ENCODE peak calls at places on chromosomes 1 and 21, in seven cellular contexts. R is sigmoid colon, I is WTC11, C is endothelial cell, M is endodermal cell, G is AG09309, W is nephron progenitor cell. B is an unnamed sample.
A peak's percentile ranks its signal among the peaks of the same experiment; 100 is the strongest.

GRCh38 chr1:24769656-24770651 is 24.7 kb downstream of the CLIC4 start:
- DNase-seq in R (no peak), I (no peak), C (no peak), M (no peak), G (peak; percentile 89), W (no peak), B (peak; percentile 95)

GRCh38 chr1:20499105-20499504 is 8.8 kb downstream of the MUL1 start:
- DNase-seq in R (no peak), I (no peak), C (no peak), M (no peak), G (no peak), W (no peak), B (no peak)

GRCh38 chr1:209319549-209319948 is 264.0 kb upstream of the CAMK1G start:
- DNase-seq in R (no peak), I (no peak), C (no peak), M (no peak), G (no peak), W (no peak), B (no peak)

GRCh38 chr1:21284206-21285137 is 5.8 kb downstream of the ECE1 start:
- DNase-seq in R (no peak), I (no peak), C (no peak), M (no peak), G (no peak), W (no peak), B (no peak)

GRCh38 chr1:56286956-56287355 is 292.4 kb downstream of the PLPP3 start:
- DNase-seq in R (no peak), I (no peak), C (no peak), M (no peak), G (no peak), W (no peak), B (peak; percentile 29)

GRCh38 chr1:67689267-67690017 is 4.4 kb downstream of the GADD45A start:
- DNase-seq in R (no peak), I (no peak), C (no peak), M (no peak), G (no peak), W (no peak), B (no peak)

GRCh38 chr1:224114787-224115175 is 870 bp downstream of the FBXO28 start:
- DNase-seq in R (no peak), I (no peak), C (no peak), M (no peak), G (no peak), W (no peak), B (peak; percentile 9)

GRCh38 chr1:211653907-211654553 is 21.4 kb downstream of the NEK2 start:
- DNase-seq in R (no peak), I (no peak), C (no peak), M (no peak), G (no peak), W (no peak), B (peak; percentile 72)

GRCh38 chr21:21632926-21633325 is 634.7 kb downstream of the NCAM2 start:
- DNase-seq in R (no peak), I (no peak), C (no peak), M (no peak), G (no peak), W (no peak), B (no peak)

GRCh38 chr1:53682881-53683280 is 56.1 kb downstream of the GLIS1 start:
- DNase-seq in R (no peak), I (no peak), C (no peak), M (no peak), G (no peak), W (no peak), B (no peak)

GRCh38 chr1:161285519-161285918 is 24.2 kb downstream of the MPZ start:
- DNase-seq in R (no peak), I (no peak), C (no peak), M (no peak), G (no peak), W (no peak), B (no peak)

GRCh38 chr1:8070381-8070811 is 44.3 kb upstream of the ERRFI1 start:
- DNase-seq in R (no peak), I (no peak), C (no peak), M (no peak), G (no peak), W (no peak), B (no peak)

GRCh38 chr1:96308314-96308713 is 413.3 kb upstream of the PTBP2 start:
- DNase-seq in R (no peak), I (no peak), C (no peak), M (no peak), G (no peak), W (no peak), B (no peak)

GRCh38 chr1:229924639-229925038 is 142.4 kb upstream of the GALNT2 start:
- DNase-seq in R (no peak), I (no peak), C (no peak), M (no peak), G (no peak), W (no peak), B (no peak)

GRCh38 chr1:157955860-157956259 is 37.6 kb upstream of the KIRREL1 start:
- DNase-seq in R (no peak), I (no peak), C (no peak), M (no peak), G (no peak), W (no peak), B (no peak)

GRCh38 chr1:37930246-37931142 is 16.4 kb downstream of the INPP5B start:
- DNase-seq in R (peak; percentile 32), I (no peak), C (no peak), M (no peak), G (no peak), W (no peak), B (peak; percentile 14)

GRCh38 chr1:116483481-116484309 is 87.1 kb downstream of the CD58 start:
- DNase-seq in R (no peak), I (no peak), C (no peak), M (no peak), G (no peak), W (no peak), B (peak; percentile 66)

GRCh38 chr1:82704966-82705365 is 904.2 kb downstream of the ADGRL2 start:
- DNase-seq in R (no peak), I (no peak), C (no peak), M (no peak), G (no peak), W (no peak), B (peak; percentile 8)

GRCh38 chr1:43348809-43349593 is 9.8 kb upstream of the CDC20 start:
- DNase-seq in R (peak; percentile 91), I (peak; percentile 97), C (peak; percentile 84), M (peak; percentile 98), G (no peak), W (peak; percentile 97), B (peak; percentile 72)

GRCh38 chr1:214018605-214019268 is 31.0 kb downstream of the PROX1 start:
- DNase-seq in R (no peak), I (no peak), C (no peak), M (no peak), G (no peak), W (no peak), B (no peak)

GRCh38 chr1:207101720-207102119 is 2.3 kb upstream of the C4BPA start:
- DNase-seq in R (no peak), I (no peak), C (no peak), M (no peak), G (no peak), W (no peak), B (no peak)

GRCh38 chr1:207102146-207102545 is 1.9 kb upstream of the C4BPA start:
- DNase-seq in R (no peak), I (no peak), C (no peak), M (no peak), G (no peak), W (no peak), B (no peak)

GRCh38 chr1:207102659-207103058 is 1.4 kb upstream of the C4BPA start:
- DNase-seq in R (no peak), I (no peak), C (no peak), M (no peak), G (no peak), W (no peak), B (no peak)

GRCh38 chr1:207103892-207104373 is at the start of gene C4BPA:
- DNase-seq in R (no peak), I (no peak), C (no peak), M (no peak), G (no peak), W (no peak), B (no peak)
- TF ChIP-seq CTCF in R (no peak), I (no peak), C (no peak), M (no peak), G (no peak), W (no peak), B (no peak)

DNA sequence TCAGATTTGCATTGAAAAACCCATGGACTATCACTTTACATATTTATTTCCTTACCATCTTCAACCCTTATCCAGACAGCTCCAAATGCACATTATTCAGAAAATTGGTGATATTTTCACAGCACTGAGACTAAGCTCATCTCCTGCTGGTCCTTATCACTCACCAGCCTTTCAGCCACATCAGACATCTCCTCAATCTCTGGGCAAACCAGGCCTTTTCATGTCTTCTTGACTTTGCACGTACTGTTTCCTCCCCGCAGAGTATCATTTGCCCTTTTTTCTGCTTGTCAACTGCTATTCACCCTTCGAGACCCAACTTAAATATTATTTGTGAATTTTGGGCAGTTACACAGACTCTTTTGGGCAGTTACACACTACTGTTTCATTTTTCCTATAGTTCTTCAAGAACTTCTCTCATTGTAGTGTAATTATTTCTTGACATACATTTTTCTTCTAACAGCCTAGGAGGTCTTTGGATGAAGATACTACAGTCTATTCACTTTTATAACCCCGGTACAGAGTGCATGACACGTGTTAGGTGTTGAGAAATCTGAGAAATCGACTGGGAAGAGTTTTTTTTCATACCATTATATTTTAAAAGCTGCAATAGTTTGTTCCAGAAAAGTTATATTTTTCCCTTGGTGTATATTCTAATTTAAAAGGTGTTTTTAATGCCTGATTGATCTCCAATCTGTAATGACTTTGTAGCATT is 98.0 kb downstream of the FGGY start:
- DNase-seq in R (no peak), I (no peak), C (no peak), M (no peak), G (no peak), W (no peak), B (no peak)
- TF ChIP-seq CTCF in R (no peak), I (no peak), C (no peak), M (no peak), G (no peak), W (no peak), B (no peak)

GRCh38 chr1:192477630-192478029 is 97.9 kb upstream of the RGS1 start:
- DNase-seq in R (no peak), I (no peak), C (no peak), M (no peak), G (peak; percentile 16), W (no peak), B (peak; percentile 70)
- TF ChIP-seq CTCF in R (peak; percentile 53), I (no peak), C (no peak), M (peak; percentile 79), G (peak; percentile 40), W (peak; percentile 37), B (peak; percentile 39)

DNA sequence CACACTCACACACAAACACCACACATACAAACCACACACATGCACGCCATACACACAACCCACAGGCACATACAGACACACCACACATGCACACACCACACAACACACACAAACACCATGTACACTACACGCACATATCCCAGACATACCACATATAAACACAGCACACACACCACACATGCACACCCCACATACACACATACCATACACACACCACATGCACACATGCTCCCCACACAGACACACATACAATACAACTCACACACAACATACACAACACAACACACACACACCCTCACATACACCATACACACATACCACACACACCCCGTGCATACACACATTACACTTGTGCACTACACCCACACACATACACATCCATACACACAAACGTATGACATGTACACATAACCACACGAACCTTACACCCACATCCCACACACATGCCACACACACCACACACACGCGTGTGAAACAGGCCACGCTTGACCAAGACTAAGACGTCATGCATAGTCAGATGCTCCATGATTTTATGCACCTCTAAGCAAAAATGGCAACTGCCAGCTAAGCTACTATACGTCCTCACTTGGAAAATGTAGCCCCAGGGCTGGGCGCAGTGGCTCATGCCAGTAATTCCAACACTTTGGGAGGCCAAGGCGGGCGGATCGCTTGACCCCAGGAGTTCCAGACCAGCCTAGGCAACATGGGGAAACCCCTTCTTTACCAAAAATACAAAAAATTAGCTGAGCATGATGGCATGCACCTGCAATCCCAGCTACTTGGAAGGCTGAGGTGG is 77.4 kb upstream of the TMPRSS2 start:
- DNase-seq in R (no peak), I (no peak), C (no peak), M (no peak), G (no peak), W (no peak), B (no peak)
- TF ChIP-seq CTCF in R (no peak), I (no peak), C (no peak), M (no peak), G (no peak), W (no peak), B (no peak)